ENCODE peak calls at places on chromosomes 1 and 21, in ten cellular contexts. One of them, this sample, is unnamed.

GRCh38 chr1:9529190-9529589 is 10.1 kb upstream of the SLC25A33 start:
- DNase-seq in right lobe of liver: no peak
- DNase-seq in IMR-90: peak; percentile 48
- DNase-seq in mammary epithelial cell: peak; percentile 20
- DNase-seq in upper lobe of left lung: no peak
- DNase-seq in ovary: no peak
- DNase-seq in heart left ventricle: no peak
- DNase-seq in fibroblast of lung: peak; percentile 55
- DNase-seq in OCI-LY7: no peak
- DNase-seq in left ventricle myocardium inferior: no peak
- DNase-seq in this sample: no peak

GRCh38 chr1:145706282-145706681 is 886 bp downstream of the PDZK1 start:
- DNase-seq in mammary epithelial cell: peak; percentile 94
- DNase-seq in right lobe of liver: no peak
- DNase-seq in upper lobe of left lung: no peak
- DNase-seq in left ventricle myocardium inferior: no peak
- DNase-seq in fibroblast of lung: peak; percentile 60
- DNase-seq in IMR-90: peak; percentile 59
- DNase-seq in heart left ventricle: no peak
- DNase-seq in OCI-LY7: no peak
- DNase-seq in ovary: no peak
- DNase-seq in this sample: no peak

GRCh38 chr1:201719812-201720521 is 109.0 kb upstream of the IPO9 start:
- DNase-seq in fibroblast of lung: peak; percentile 69
- DNase-seq in left ventricle myocardium inferior: peak; percentile 79
- DNase-seq in mammary epithelial cell: peak; percentile 71
- DNase-seq in heart left ventricle: peak; percentile 86
- DNase-seq in OCI-LY7: no peak
- DNase-seq in upper lobe of left lung: no peak
- DNase-seq in right lobe of liver: no peak
- DNase-seq in IMR-90: peak; percentile 85
- DNase-seq in ovary: peak; percentile 84
- DNase-seq in this sample: peak; percentile 94

GRCh38 chr1:28056129-28056925 is 32.1 kb downstream of the EYA3 start:
- DNase-seq in IMR-90: no peak
- DNase-seq in ovary: no peak
- DNase-seq in heart left ventricle: no peak
- DNase-seq in upper lobe of left lung: peak; percentile 78
- DNase-seq in right lobe of liver: no peak
- DNase-seq in OCI-LY7: no peak
- DNase-seq in fibroblast of lung: peak; percentile 35
- DNase-seq in mammary epithelial cell: peak; percentile 26
- DNase-seq in left ventricle myocardium inferior: no peak
- DNase-seq in this sample: no peak

GRCh38 chr21:46111193-46111571 is 13.3 kb downstream of the COL6A2 start:
- DNase-seq in ovary: peak; percentile 23
- DNase-seq in right lobe of liver: peak; percentile 50
- DNase-seq in OCI-LY7: no peak
- DNase-seq in heart left ventricle: peak; percentile 4
- DNase-seq in upper lobe of left lung: peak; percentile 14
- DNase-seq in left ventricle myocardium inferior: no peak
- DNase-seq in mammary epithelial cell: no peak
- DNase-seq in IMR-90: no peak
- DNase-seq in fibroblast of lung: no peak
- DNase-seq in this sample: no peak

GRCh38 chr21:14236180-14236579 is 20.2 kb downstream of the RBM11 start:
- DNase-seq in right lobe of liver: no peak
- DNase-seq in mammary epithelial cell: no peak
- DNase-seq in ovary: no peak
- DNase-seq in heart left ventricle: no peak
- DNase-seq in upper lobe of left lung: no peak
- DNase-seq in fibroblast of lung: no peak
- DNase-seq in IMR-90: no peak
- DNase-seq in left ventricle myocardium inferior: no peak
- DNase-seq in OCI-LY7: no peak
- DNase-seq in this sample: no peak

GRCh38 chr1:24659993-24660665 is 17.0 kb downstream of the SRRM1 start:
- DNase-seq in left ventricle myocardium inferior: no peak
- DNase-seq in fibroblast of lung: peak; percentile 36
- DNase-seq in ovary: no peak
- DNase-seq in OCI-LY7: no peak
- DNase-seq in right lobe of liver: no peak
- DNase-seq in upper lobe of left lung: no peak
- DNase-seq in IMR-90: no peak
- DNase-seq in mammary epithelial cell: no peak
- DNase-seq in heart left ventricle: no peak
- DNase-seq in this sample: peak; percentile 30

GRCh38 chr1:235088440-235088839 is 40.2 kb downstream of the TOMM20 start:
- DNase-seq in OCI-LY7: no peak
- DNase-seq in fibroblast of lung: no peak
- DNase-seq in IMR-90: no peak
- DNase-seq in left ventricle myocardium inferior: no peak
- DNase-seq in mammary epithelial cell: no peak
- DNase-seq in right lobe of liver: no peak
- DNase-seq in ovary: no peak
- DNase-seq in heart left ventricle: no peak
- DNase-seq in upper lobe of left lung: no peak
- DNase-seq in this sample: no peak

GRCh38 chr1:226674892-226675719 is 64.0 kb downstream of the ITPKB start:
- DNase-seq in heart left ventricle: peak; percentile 82
- DNase-seq in mammary epithelial cell: no peak
- DNase-seq in IMR-90: no peak
- DNase-seq in upper lobe of left lung: peak; percentile 77
- DNase-seq in ovary: no peak
- DNase-seq in right lobe of liver: no peak
- DNase-seq in OCI-LY7: peak; percentile 97
- DNase-seq in fibroblast of lung: no peak
- DNase-seq in left ventricle myocardium inferior: peak; percentile 49
- DNase-seq in this sample: peak; percentile 41

GRCh38 chr1:113146242-113147072 is 73.5 kb downstream of the LRIG2 start:
- DNase-seq in OCI-LY7: no peak
- DNase-seq in fibroblast of lung: peak; percentile 66
- DNase-seq in heart left ventricle: no peak
- DNase-seq in mammary epithelial cell: peak; percentile 47
- DNase-seq in left ventricle myocardium inferior: no peak
- DNase-seq in IMR-90: peak; percentile 11
- DNase-seq in upper lobe of left lung: no peak
- DNase-seq in right lobe of liver: no peak
- DNase-seq in ovary: no peak
- DNase-seq in this sample: peak; percentile 11

GRCh38 chr21:15058718-15059316 is 6.0 kb downstream of the NRIP1 start:
- DNase-seq in right lobe of liver: no peak
- DNase-seq in IMR-90: peak; percentile 68
- DNase-seq in ovary: no peak
- DNase-seq in fibroblast of lung: peak; percentile 77
- DNase-seq in upper lobe of left lung: no peak
- DNase-seq in mammary epithelial cell: peak; percentile 29
- DNase-seq in OCI-LY7: no peak
- DNase-seq in left ventricle myocardium inferior: no peak
- DNase-seq in heart left ventricle: no peak
- DNase-seq in this sample: no peak

GRCh38 chr21:33852495-33852894 is 63.1 kb downstream of the ATP5PO start:
- DNase-seq in heart left ventricle: no peak
- DNase-seq in fibroblast of lung: no peak
- DNase-seq in left ventricle myocardium inferior: no peak
- DNase-seq in upper lobe of left lung: no peak
- DNase-seq in mammary epithelial cell: no peak
- DNase-seq in IMR-90: no peak
- DNase-seq in OCI-LY7: no peak
- DNase-seq in ovary: no peak
- DNase-seq in right lobe of liver: no peak
- DNase-seq in this sample: no peak

GRCh38 chr21:33857846-33858671 is 57.5 kb downstream of the ATP5PO start:
- DNase-seq in IMR-90: no peak
- DNase-seq in mammary epithelial cell: no peak
- DNase-seq in left ventricle myocardium inferior: no peak
- DNase-seq in heart left ventricle: no peak
- DNase-seq in ovary: no peak
- DNase-seq in upper lobe of left lung: no peak
- DNase-seq in fibroblast of lung: no peak
- DNase-seq in right lobe of liver: no peak
- DNase-seq in OCI-LY7: no peak
- DNase-seq in this sample: no peak

GRCh38 chr21:33856893-33857527 is 58.6 kb downstream of the ATP5PO start:
- DNase-seq in right lobe of liver: no peak
- DNase-seq in left ventricle myocardium inferior: no peak
- DNase-seq in heart left ventricle: no peak
- DNase-seq in ovary: no peak
- DNase-seq in fibroblast of lung: no peak
- DNase-seq in OCI-LY7: no peak
- DNase-seq in mammary epithelial cell: no peak
- DNase-seq in upper lobe of left lung: no peak
- DNase-seq in IMR-90: no peak
- DNase-seq in this sample: no peak

GRCh38 chr21:33854604-33855003 is 61.0 kb downstream of the ATP5PO start:
- DNase-seq in IMR-90: no peak
- DNase-seq in right lobe of liver: no peak
- DNase-seq in heart left ventricle: no peak
- DNase-seq in upper lobe of left lung: no peak
- DNase-seq in ovary: no peak
- DNase-seq in mammary epithelial cell: peak; percentile 60
- DNase-seq in fibroblast of lung: no peak
- DNase-seq in OCI-LY7: no peak
- DNase-seq in left ventricle myocardium inferior: no peak
- DNase-seq in this sample: peak; percentile 19

DNA sequence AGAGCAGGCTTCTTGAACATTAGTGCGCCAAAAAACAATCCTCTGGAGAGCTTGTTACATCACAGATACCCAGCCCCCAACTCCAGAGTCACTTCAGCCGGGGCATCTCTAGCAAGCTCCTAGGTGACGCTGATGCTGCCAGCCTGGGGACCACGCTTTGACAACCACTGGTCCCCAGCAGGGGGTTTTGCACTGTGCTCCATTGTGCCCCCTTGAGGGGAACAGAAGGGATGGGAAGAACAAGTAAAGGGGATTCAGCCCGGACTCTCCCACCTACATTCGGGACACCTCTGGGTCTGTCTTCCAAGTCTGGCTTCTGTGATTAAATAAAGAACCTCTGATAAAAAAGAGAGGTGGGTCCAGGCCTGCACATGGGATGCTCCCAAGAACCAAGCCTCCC is 60.4 kb downstream of the ATP5PO start:
- DNase-seq in OCI-LY7: peak; percentile 4
- DNase-seq in IMR-90: no peak
- DNase-seq in upper lobe of left lung: no peak
- DNase-seq in left ventricle myocardium inferior: no peak
- DNase-seq in fibroblast of lung: no peak
- DNase-seq in heart left ventricle: no peak
- DNase-seq in ovary: no peak
- DNase-seq in right lobe of liver: no peak
- DNase-seq in mammary epithelial cell: no peak
- DNase-seq in this sample: no peak
- TF ChIP-seq CTCF in OCI-LY7: peak; percentile 69
- TF ChIP-seq CTCF in IMR-90: no peak
- TF ChIP-seq CTCF in upper lobe of left lung: no peak
- TF ChIP-seq CTCF in left ventricle myocardium inferior: no peak
- TF ChIP-seq CTCF in fibroblast of lung: no peak
- TF ChIP-seq CTCF in heart left ventricle: no peak
- TF ChIP-seq CTCF in ovary: no peak
- TF ChIP-seq CTCF in right lobe of liver: peak; percentile 6
- TF ChIP-seq CTCF in mammary epithelial cell: peak; percentile 9
- TF ChIP-seq CTCF in this sample: peak; percentile 13

GRCh38 chr1:67746299-67746698 is 61.3 kb downstream of the GADD45A start:
- DNase-seq in upper lobe of left lung: no peak
- DNase-seq in fibroblast of lung: peak; percentile 77
- DNase-seq in IMR-90: no peak
- DNase-seq in right lobe of liver: no peak
- DNase-seq in heart left ventricle: no peak
- DNase-seq in left ventricle myocardium inferior: no peak
- DNase-seq in mammary epithelial cell: no peak
- DNase-seq in OCI-LY7: no peak
- DNase-seq in ovary: peak; percentile 35
- DNase-seq in this sample: no peak
- H3K4me1 ChIP-seq in upper lobe of left lung: peaks cover 25% of the 10 kb centered on the region
- H3K4me1 ChIP-seq in fibroblast of lung: peaks cover 29% of the 10 kb centered on the region
- H3K4me1 ChIP-seq in IMR-90: peaks cover 20% of the 10 kb centered on the region
- H3K4me1 ChIP-seq in right lobe of liver: peaks cover 26% of the 10 kb centered on the region
- H3K4me1 ChIP-seq in heart left ventricle: peaks cover 61% of the 10 kb centered on the region
- H3K4me1 ChIP-seq in left ventricle myocardium inferior: peaks cover 64% of the 10 kb centered on the region
- H3K4me1 ChIP-seq in mammary epithelial cell: peaks cover 44% of the 10 kb centered on the region
- H3K4me1 ChIP-seq in OCI-LY7: peaks cover 76% of the 10 kb centered on the region
- H3K4me1 ChIP-seq in ovary: peaks cover 19% of the 10 kb centered on the region
- H3K4me1 ChIP-seq in this sample: peaks cover 76% of the 10 kb centered on the region

GRCh38 chr1:245860681-245861552 is 646.2 kb downstream of the SMYD3 start:
- DNase-seq in upper lobe of left lung: no peak
- DNase-seq in left ventricle myocardium inferior: no peak
- DNase-seq in OCI-LY7: no peak
- DNase-seq in mammary epithelial cell: no peak
- DNase-seq in fibroblast of lung: peak; percentile 88
- DNase-seq in ovary: no peak
- DNase-seq in heart left ventricle: no peak
- DNase-seq in right lobe of liver: no peak
- DNase-seq in IMR-90: peak; percentile 71
- DNase-seq in this sample: peak; percentile 95
- TF ChIP-seq CTCF in upper lobe of left lung: no peak
- TF ChIP-seq CTCF in left ventricle myocardium inferior: no peak
- TF ChIP-seq CTCF in OCI-LY7: no peak
- TF ChIP-seq CTCF in mammary epithelial cell: no peak
- TF ChIP-seq CTCF in fibroblast of lung: peak; percentile 35
- TF ChIP-seq CTCF in ovary: no peak
- TF ChIP-seq CTCF in heart left ventricle: no peak
- TF ChIP-seq CTCF in right lobe of liver: no peak
- TF ChIP-seq CTCF in IMR-90: no peak
- TF ChIP-seq CTCF in this sample: no peak

GRCh38 chr1:184875218-184875617 is 99.1 kb downstream of the NIBAN1 start:
- DNase-seq in left ventricle myocardium inferior: no peak
- DNase-seq in IMR-90: no peak
- DNase-seq in upper lobe of left lung: no peak
- DNase-seq in fibroblast of lung: no peak
- DNase-seq in heart left ventricle: no peak
- DNase-seq in ovary: no peak
- DNase-seq in right lobe of liver: no peak
- DNase-seq in mammary epithelial cell: no peak
- DNase-seq in OCI-LY7: no peak
- DNase-seq in this sample: no peak

GRCh38 chr1:184879876-184880275 is 94.4 kb downstream of the NIBAN1 start:
- DNase-seq in ovary: no peak
- DNase-seq in right lobe of liver: no peak
- DNase-seq in heart left ventricle: no peak
- DNase-seq in upper lobe of left lung: no peak
- DNase-seq in IMR-90: no peak
- DNase-seq in left ventricle myocardium inferior: no peak
- DNase-seq in fibroblast of lung: no peak
- DNase-seq in OCI-LY7: no peak
- DNase-seq in mammary epithelial cell: no peak
- DNase-seq in this sample: no peak

GRCh38 chr1:184881941-184882648 is 92.2 kb downstream of the NIBAN1 start:
- DNase-seq in heart left ventricle: no peak
- DNase-seq in left ventricle myocardium inferior: no peak
- DNase-seq in mammary epithelial cell: no peak
- DNase-seq in upper lobe of left lung: no peak
- DNase-seq in IMR-90: no peak
- DNase-seq in OCI-LY7: no peak
- DNase-seq in right lobe of liver: no peak
- DNase-seq in fibroblast of lung: peak; percentile 83
- DNase-seq in ovary: no peak
- DNase-seq in this sample: no peak

GRCh38 chr1:184877992-184878391 is 96.3 kb downstream of the NIBAN1 start:
- DNase-seq in IMR-90: no peak
- DNase-seq in heart left ventricle: no peak
- DNase-seq in fibroblast of lung: no peak
- DNase-seq in right lobe of liver: no peak
- DNase-seq in ovary: no peak
- DNase-seq in left ventricle myocardium inferior: no peak
- DNase-seq in upper lobe of left lung: no peak
- DNase-seq in OCI-LY7: no peak
- DNase-seq in mammary epithelial cell: no peak
- DNase-seq in this sample: no peak

GRCh38 chr1:184878602-184879001 is 95.7 kb downstream of the NIBAN1 start:
- DNase-seq in mammary epithelial cell: no peak
- DNase-seq in IMR-90: no peak
- DNase-seq in fibroblast of lung: no peak
- DNase-seq in ovary: no peak
- DNase-seq in left ventricle myocardium inferior: no peak
- DNase-seq in OCI-LY7: no peak
- DNase-seq in heart left ventricle: no peak
- DNase-seq in right lobe of liver: no peak
- DNase-seq in upper lobe of left lung: no peak
- DNase-seq in this sample: no peak
- H3K4me1 ChIP-seq in mammary epithelial cell: peaks cover 8% of the 10 kb centered on the region
- H3K4me1 ChIP-seq in IMR-90: no peaks in the 10 kb centered on the region
- H3K4me1 ChIP-seq in fibroblast of lung: no peaks in the 10 kb centered on the region
- H3K4me1 ChIP-seq in ovary: no peaks in the 10 kb centered on the region
- H3K4me1 ChIP-seq in left ventricle myocardium inferior: peaks cover 91% of the 10 kb centered on the region
- H3K4me1 ChIP-seq in OCI-LY7: no peaks in the 10 kb centered on the region
- H3K4me1 ChIP-seq in heart left ventricle: peaks cover 67% of the 10 kb centered on the region
- H3K4me1 ChIP-seq in right lobe of liver: no peaks in the 10 kb centered on the region
- H3K4me1 ChIP-seq in upper lobe of left lung: peaks cover 12% of the 10 kb centered on the region
- H3K4me1 ChIP-seq in this sample: no peaks in the 10 kb centered on the region